ENCODE peak calls at places on chromosome 20, in nine cellular contexts. U is T1000; J is activated CD8-positive, alpha-beta memory T cell treated with anti-CD3 and anti-CD28 coated beads for 1 hour; K is fibroblast of mammary gland; O is SK-N-SH; E is activated naive CD4-positive, alpha-beta T cell treated with anti-CD3 and anti-CD28 coated beads, Interleukin-2, amount 10 ng/mL, durations not matched to agents 7 days and 5 days; B is NCI-H2081 treated with DMSO at 0.1 percent for 48 hours; H is ovary; P is suprapubic skin. Z is an unnamed sample.

GRCh38 chr20:64099880-64100565 is 7.3 kb downstream of the NPBWR2 start:
- DNase-seq in U (no peak), J (no peak), K (no peak), O (no peak), E (no peak), B (no peak), H (no peak), P (no peak), Z (no peak)

GRCh38 chr20:15158438-15158990 is 821.1 kb upstream of the FLRT3 start:
- DNase-seq in U (no peak), J (no peak), K (no peak), O (no peak), E (no peak), B (no peak), H (no peak), P (no peak), Z (no peak)

GRCh38 chr20:48624315-48625020 is 203.3 kb downstream of the PREX1 start:
- DNase-seq in U (no peak), J (no peak), K (no peak), O (no peak), E (no peak), B (no peak), H (no peak), P (no peak), Z (no peak)

GRCh38 chr20:4549711-4550259 is 171.9 kb upstream of the PRND start:
- DNase-seq in U (no peak), J (no peak), K (peak; percentile 41), O (no peak), E (no peak), B (no peak), H (no peak), P (no peak), Z (no peak)

GRCh38 chr20:57476073-57476526 is 48.8 kb downstream of the CTCFL start:
- DNase-seq in U (no peak), J (no peak), K (no peak), O (no peak), E (no peak), B (no peak), H (no peak), P (peak; percentile 44), Z (no peak)

GRCh38 chr20:3661060-3661820 is 2.0 kb downstream of the GFRA4 start:
- DNase-seq in U (no peak), J (no peak), K (no peak), O (peak; percentile 50), E (no peak), B (no peak), H (no peak), P (peak; percentile 48), Z (no peak)

GRCh38 chr20:51373713-51374481 is 168.6 kb downstream of the NFATC2 start:
- DNase-seq in U (no peak), J (no peak), K (no peak), O (peak; percentile 71), E (no peak), B (no peak), H (no peak), P (peak; percentile 41), Z (no peak)

GRCh38 chr20:1663917-1664316 is 6.3 kb upstream of the SIRPG start:
- DNase-seq in U (no peak), J (no peak), K (peak; percentile 38), O (no peak), E (no peak), B (no peak), H (no peak), P (no peak), Z (no peak)

GRCh38 chr20:50724851-50725721 is 6.3 kb upstream of the PARD6B start:
- DNase-seq in U (peak; percentile 95), J (no peak), K (peak; percentile 95), O (peak; percentile 47), E (no peak), B (no peak), H (peak; percentile 88), P (peak; percentile 77), Z (no peak)

GRCh38 chr20:59611286-59611685 is 6.9 kb downstream of the PHACTR3 start:
- DNase-seq in U (no peak), J (no peak), K (no peak), O (peak; percentile 54), E (no peak), B (no peak), H (no peak), P (no peak), Z (no peak)

GRCh38 chr20:50381771-50382593 is 128.2 kb upstream of the PTPN1 start:
- DNase-seq in U (no peak), J (no peak), K (no peak), O (no peak), E (peak; percentile 58), B (no peak), H (no peak), P (no peak), Z (no peak)